ENCODE peak calls at places on chromosomes 16 and 17, in four cellular contexts. A, Q, P and R are unnamed samples.

GRCh38 chr17:82380860-82381702 is 9.5 kb downstream of the UTS2R start:
- DNase-seq in P (no peak), Q (no peak), A (no peak), R (no peak)

GRCh38 chr16:67542464-67542863 is 13.8 kb downstream of the RIPOR1 start:
- DNase-seq in A (peak; percentile 87), P (no peak), Q (peak; percentile 77), R (peak; percentile 31)

GRCh38 chr16:31409433-31409832 is 16.3 kb downstream of the ITGAD start:
- DNase-seq in P (no peak), A (peak; percentile 86), Q (no peak), R (no peak)

GRCh38 chr17:80499536-80499935 is 23.1 kb upstream of the NPTX1 start:
- DNase-seq in P (no peak), A (no peak), Q (no peak), R (no peak)

GRCh38 chr17:38568845-38569510 is 36.8 kb downstream of the SRCIN1 start:
- DNase-seq in Q (no peak), P (no peak), A (no peak), R (no peak)

GRCh38 chr16:67115649-67116048 is 5.9 kb downstream of the PHAF1 start:
- DNase-seq in Q (no peak), A (peak; percentile 84), P (no peak), R (no peak)

GRCh38 chr16:27245276-27246231 is 23.0 kb downstream of the NSMCE1 start:
- DNase-seq in Q (no peak), A (no peak), P (no peak), R (peak; percentile 80)

GRCh38 chr17:79852748-79853147 is 13.5 kb upstream of the CBX4 start:
- DNase-seq in A (no peak), P (no peak), Q (no peak), R (no peak)

GRCh38 chr17:61218438-61218837 is 181.2 kb upstream of the TBX2 start:
- DNase-seq in Q (no peak), A (peak; percentile 52), P (no peak), R (no peak)

GRCh38 chr16:85641776-85642176 is 28.7 kb downstream of the GSE1 start:
- DNase-seq in Q (no peak), A (no peak), P (no peak), R (peak; percentile 46)

GRCh38 chr16:660459-661183 is 7.3 kb upstream of the RHOT2 start:
- DNase-seq in P (no peak), Q (peak; percentile 64), A (no peak), R (peak; percentile 93)

GRCh38 chr16:9139965-9140364 is 48.5 kb downstream of the HAPSTR1 start:
- DNase-seq in P (no peak), Q (no peak), A (no peak), R (no peak)

GRCh38 chr17:29138184-29138955 is 41.8 kb downstream of the MYO18A start:
- DNase-seq in Q (no peak), P (no peak), A (no peak), R (no peak)

GRCh38 chr17:74177018-74177450 is 26.4 kb upstream of the RPL38 start:
- DNase-seq in A (no peak), Q (no peak), P (peak; percentile 87), R (no peak)

GRCh38 chr16:81526935-81527334 is 82.3 kb downstream of the CMIP start:
- DNase-seq in Q (no peak), P (peak; percentile 98), A (peak; percentile 62), R (no peak)
- H3K27ac ChIP-seq in Q (no peak overlapping the region), P (peak overlapping the region; percentile 99), A (peak overlapping the region; percentile 70), R (peak overlapping the region; percentile 4)

DNA sequence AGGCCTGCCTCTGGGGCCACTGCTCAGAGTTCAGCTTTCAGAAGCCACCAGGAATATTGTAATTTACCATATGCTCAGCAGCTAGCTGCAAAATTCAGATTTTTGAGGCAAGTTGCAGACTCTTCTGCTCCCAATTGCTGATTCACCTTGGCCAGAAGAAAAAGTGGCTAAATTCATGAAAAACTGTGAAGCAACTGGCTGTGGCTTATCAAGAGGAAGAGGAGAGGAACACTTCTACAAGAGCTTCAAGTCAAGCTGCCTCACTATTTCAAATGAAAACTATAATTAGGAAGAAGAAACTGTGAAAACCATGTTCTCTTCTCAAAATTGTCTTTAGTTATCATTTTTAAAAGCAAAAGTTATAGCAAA is 37.3 kb upstream of the SLC25A19 start:
- DNase-seq in P (no peak), Q (no peak), A (no peak), R (no peak)
- H3K27ac ChIP-seq in P (no peak overlapping the region), Q (no peak overlapping the region), A (no peak overlapping the region), R (no peak overlapping the region)

DNA sequence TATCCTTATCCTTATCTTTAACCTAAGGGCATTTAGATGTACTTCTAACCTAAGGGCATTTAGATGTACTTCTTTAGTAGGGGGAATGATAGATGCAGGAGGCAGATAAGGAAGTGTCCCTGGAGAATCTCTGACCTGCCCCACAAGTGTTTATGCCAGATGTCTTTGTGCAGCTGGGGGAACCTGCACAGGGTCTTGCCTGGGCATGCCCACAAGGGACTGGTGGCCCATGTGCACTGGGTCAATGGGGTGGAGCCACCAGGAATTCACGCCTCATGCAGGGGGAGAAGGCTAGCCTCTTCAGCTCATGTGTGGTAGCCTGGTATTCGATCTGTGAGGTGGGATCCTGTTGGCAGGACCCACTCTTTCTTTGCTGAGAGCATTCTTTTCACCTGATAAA is 38.0 kb downstream of the CA10 start:
- DNase-seq in Q (no peak), A (no peak), P (no peak), R (no peak)
- H3K27ac ChIP-seq in Q (no peak overlapping the region), A (no peak overlapping the region), P (no peak overlapping the region), R (no peak overlapping the region)

DNA sequence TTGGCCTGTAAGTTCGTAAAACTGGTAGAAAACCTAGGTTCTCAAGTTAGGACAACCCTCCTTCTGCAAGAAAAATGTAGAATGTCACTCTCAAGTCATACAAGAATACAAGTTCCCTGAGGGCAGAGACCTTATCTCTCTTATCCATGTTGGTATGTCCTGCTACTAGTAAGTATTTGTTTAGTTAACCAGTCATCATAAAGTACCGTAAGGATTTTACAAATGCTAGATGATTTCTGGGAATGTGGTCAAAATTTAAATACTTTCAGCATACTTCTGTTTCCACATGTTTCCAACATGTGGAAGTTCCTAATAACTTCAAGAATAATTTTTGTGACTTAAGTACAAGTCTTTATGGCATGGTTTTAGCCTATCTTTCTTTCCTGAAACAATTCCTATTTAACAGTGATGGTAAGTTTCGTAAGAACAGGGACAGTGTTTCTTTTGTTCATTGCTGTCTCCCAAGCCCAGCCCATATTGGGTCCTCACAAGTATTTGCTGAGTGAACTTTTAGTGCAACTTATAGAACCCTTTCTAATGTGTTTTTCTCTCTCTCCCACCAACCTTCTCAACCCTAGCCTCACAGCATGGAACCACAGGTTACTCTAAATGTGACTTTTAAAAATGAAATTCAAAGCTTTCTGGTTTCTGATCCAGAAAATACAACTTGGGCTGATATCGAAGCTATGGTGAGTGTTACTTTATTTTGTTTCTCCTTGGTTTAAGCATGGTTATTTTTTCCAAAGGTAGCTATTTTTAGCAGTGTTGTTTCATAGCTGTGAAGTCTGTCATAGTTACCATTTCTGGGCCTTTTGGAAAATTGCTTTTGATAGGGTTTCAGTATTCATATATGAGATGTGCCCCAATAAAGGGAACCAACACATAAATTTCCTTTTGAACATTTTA is 4.5 kb downstream of the NBR1 start:
- DNase-seq in P (no peak), A (no peak), Q (no peak), R (no peak)
- H3K27ac ChIP-seq in P (no peak overlapping the region), A (no peak overlapping the region), Q (peak overlapping the region; percentile 41), R (peak overlapping the region; percentile 16)

GRCh38 chr17:42555122-42555622 is 2.4 kb downstream of the HSD17B1 start:
- DNase-seq in P (no peak), Q (no peak), A (no peak), R (no peak)

GRCh38 chr17:42554250-42555121 is 1.8 kb downstream of the HSD17B1 start:
- DNase-seq in P (no peak), Q (peak; percentile 63), A (peak; percentile 82), R (peak; percentile 89)

GRCh38 chr17:42548993-42549755 is 3.5 kb upstream of the HSD17B1 start:
- DNase-seq in A (no peak), P (no peak), Q (no peak), R (no peak)

GRCh38 chr17:42553161-42553818 is 567 bp downstream of the HSD17B1 start:
- DNase-seq in A (no peak), Q (no peak), P (no peak), R (no peak)

GRCh38 chr17:42553866-42554249 is 1.1 kb downstream of the HSD17B1 start:
- DNase-seq in P (no peak), A (no peak), Q (no peak), R (no peak)
- H3K27ac ChIP-seq in P (peak overlapping the region; percentile 54), A (no peak overlapping the region), Q (peak overlapping the region; percentile 68), R (peak overlapping the region; percentile 86)

GRCh38 chr17:76092526-76093413 is 10.8 kb downstream of the EXOC7 start:
- DNase-seq in A (no peak), Q (no peak), P (no peak), R (no peak)
- H3K27ac ChIP-seq in A (no peak overlapping the region), Q (no peak overlapping the region), P (no peak overlapping the region), R (no peak overlapping the region)